ENCODE peak calls at places on chromosomes 5 and 9, in nine cellular contexts. L, Q, H, M, J, I, O, Y and Z are unnamed samples.

GRCh38 chr9:107484117-107484723 is 5.3 kb downstream of the KLF4 start:
- DNase-seq in L (no peak), Q (no peak), H (no peak), M (peak), J (no peak), I (no peak), O (peak), Y (no peak), Z (peak)

GRCh38 chr5:38672059-38672791 is 115.8 kb upstream of the LIFR start:
- DNase-seq in L (no peak), Q (no peak), H (no peak), M (no peak), J (no peak), I (no peak), O (no peak), Y (no peak), Z (peak)

GRCh38 chr9:96567203-96567700 is 52.4 kb downstream of the CDC14B start:
- DNase-seq in L (no peak), Q (peak), H (no peak), M (no peak), J (peak), I (no peak), O (no peak), Y (no peak), Z (peak)

GRCh38 chr5:77957931-77958476 is 181.9 kb upstream of the TBCA start:
- DNase-seq in L (no peak), Q (no peak), H (no peak), M (no peak), J (no peak), I (no peak), O (peak), Y (no peak), Z (no peak)

GRCh38 chr9:137492464-137493162 is 33.5 kb upstream of the NSMF start:
- DNase-seq in L (no peak), Q (no peak), H (no peak), M (peak), J (no peak), I (peak), O (peak), Y (peak), Z (no peak)

GRCh38 chr5:76813982-76814562 is 4.8 kb upstream of the F2RL1 start:
- DNase-seq in L (no peak), Q (no peak), H (no peak), M (no peak), J (no peak), I (no peak), O (no peak), Y (no peak), Z (peak)

GRCh38 chr5:158534203-158534602 is 565.5 kb downstream of the EBF1 start:
- DNase-seq in L (no peak), Q (no peak), H (no peak), M (no peak), J (no peak), I (no peak), O (no peak), Y (no peak), Z (no peak)

GRCh38 chr9:73081979-73082657 is 69.5 kb upstream of the ANXA1 start:
- DNase-seq in L (peak), Q (no peak), H (no peak), M (peak), J (no peak), I (no peak), O (peak), Y (peak), Z (peak)

GRCh38 chr5:127562252-127562651 is 44.8 kb downstream of the PRRC1 start:
- DNase-seq in L (no peak), Q (no peak), H (no peak), M (no peak), J (no peak), I (no peak), O (no peak), Y (no peak), Z (peak)